ENCODE peak calls at places on chromosome 14, in nine cellular contexts. D, L, P, F, V, N, H, J and B are unnamed samples.

GRCh38 chr14:99779751-99780150 is 13.5 kb upstream of the EML1 start:
- DNase-seq in D (no peak), L (no peak), P (no peak), F (no peak), V (no peak), N (no peak), H (no peak), J (no peak), B (no peak)

GRCh38 chr14:61700104-61700886 is 5.0 kb downstream of the HIF1A start:
- DNase-seq in D (no peak), L (no peak), P (no peak), F (no peak), V (no peak), N (peak), H (no peak), J (no peak), B (no peak)

GRCh38 chr14:68924392-68925158 is 54.5 kb downstream of the ACTN1 start:
- DNase-seq in D (no peak), L (no peak), P (no peak), F (no peak), V (no peak), N (no peak), H (no peak), J (no peak), B (no peak)

GRCh38 chr14:21244546-21244945 is 24.7 kb downstream of the HNRNPC start:
- DNase-seq in D (no peak), L (no peak), P (no peak), F (no peak), V (no peak), N (no peak), H (no peak), J (no peak), B (no peak)

GRCh38 chr14:51774209-51774608 is 86.2 kb upstream of the GNG2 start:
- DNase-seq in D (no peak), L (no peak), P (no peak), F (no peak), V (no peak), N (peak), H (no peak), J (no peak), B (no peak)

GRCh38 chr14:61152851-61153364 is 128.2 kb downstream of the TMEM30B start:
- DNase-seq in D (no peak), L (no peak), P (no peak), F (no peak), V (no peak), N (no peak), H (no peak), J (no peak), B (no peak)

GRCh38 chr14:95758331-95758730 is 44.4 kb upstream of the TCL1A start:
- DNase-seq in D (no peak), L (no peak), P (no peak), F (no peak), V (no peak), N (no peak), H (no peak), J (no peak), B (no peak)

GRCh38 chr14:80213602-80214001 is 2.3 kb upstream of the DIO2 start:
- DNase-seq in D (no peak), L (peak), P (no peak), F (peak), V (peak), N (peak), H (no peak), J (no peak), B (no peak)

GRCh38 chr14:77151245-77151644 is 9.7 kb upstream of the ZDHHC22 start:
- DNase-seq in D (no peak), L (no peak), P (no peak), F (peak), V (peak), N (peak), H (no peak), J (no peak), B (no peak)

GRCh38 chr14:101855958-101856357 is 94.4 kb downstream of the PPP2R5C start:
- DNase-seq in D (no peak), L (no peak), P (no peak), F (no peak), V (no peak), N (no peak), H (no peak), J (no peak), B (no peak)

GRCh38 chr14:39912192-39913100 is 480.2 kb upstream of the FBXO33 start:
- DNase-seq in D (no peak), L (no peak), P (no peak), F (no peak), V (no peak), N (no peak), H (no peak), J (no peak), B (no peak)

GRCh38 chr14:68386950-68387779 is 405.7 kb downstream of the ZFP36L1 start:
- DNase-seq in D (no peak), L (no peak), P (no peak), F (no peak), V (no peak), N (no peak), H (no peak), J (no peak), B (no peak)

GRCh38 chr14:90483551-90483950 is 86.7 kb downstream of the CALM1 start:
- DNase-seq in D (peak), L (peak), P (no peak), F (no peak), V (no peak), N (no peak), H (peak), J (peak), B (no peak)

GRCh38 chr14:56474419-56475022 is 105.1 kb upstream of the TMEM260 start:
- DNase-seq in D (no peak), L (peak), P (no peak), F (peak), V (peak), N (peak), H (no peak), J (no peak), B (no peak)